ENCODE peak calls at places on chromosomes 13 and 19, in nine cellular contexts. S is OCI-M1; Z is activated CD4-positive, alpha-beta T cell treated with anti-CD3 and anti-CD28 coated beads for 48 hours; C is COR-L47; W is SHP77; R is AG04449; U is lung; L is myocyte; V is effector CD4-positive, alpha-beta T cell. G is an unnamed sample.

GRCh38 chr19:11096210-11096841 is 7.1 kb downstream of the LDLR start:
- DNase-seq in C (no peak), R (no peak), L (peak; percentile 36), S (peak; percentile 46), U (no peak), V (no peak), W (no peak), Z (peak; percentile 47), G (no peak)

GRCh38 chr19:46218160-46218559 is 11.4 kb upstream of the IGFL1 start:
- DNase-seq in W (no peak), V (no peak), U (no peak), Z (peak; percentile 57), L (peak; percentile 70), S (peak; percentile 68), R (no peak), C (no peak), G (no peak)

GRCh38 chr19:51607920-51608562 is 22.2 kb downstream of the SIGLEC5 start:
- DNase-seq in C (no peak), W (no peak), R (no peak), U (peak; percentile 83), V (no peak), S (peak; percentile 96), L (peak; percentile 79), Z (peak; percentile 84), G (peak; percentile 26)

GRCh38 chr19:30423481-30423880 is 51.3 kb downstream of the ZNF536 start:
- DNase-seq in S (no peak), Z (no peak), V (no peak), L (no peak), U (peak; percentile 1), C (no peak), R (no peak), W (no peak), G (no peak)

GRCh38 chr19:43880483-43880882 is 53.4 kb downstream of the ZNF283 start:
- DNase-seq in U (no peak), L (no peak), Z (no peak), W (no peak), C (no peak), V (no peak), R (no peak), S (no peak), G (no peak)

GRCh38 chr13:95253033-95253432 is 48.2 kb downstream of the ABCC4 start:
- DNase-seq in Z (no peak), U (no peak), W (no peak), R (no peak), V (no peak), S (no peak), C (no peak), L (no peak), G (no peak)

GRCh38 chr19:48308695-48309586 is 16.4 kb upstream of the EMP3 start:
- DNase-seq in W (peak; percentile 33), L (peak; percentile 69), R (no peak), V (no peak), S (peak; percentile 55), U (no peak), C (no peak), Z (no peak), G (no peak)

GRCh38 chr19:35754365-35755139 is 2.3 kb downstream of the HSPB6 start:
- DNase-seq in U (no peak), W (no peak), Z (no peak), V (no peak), R (no peak), S (no peak), L (no peak), C (no peak), G (no peak)

GRCh38 chr13:97279913-97280312 is 57.8 kb downstream of the MBNL2 start:
- DNase-seq in L (no peak), W (no peak), S (no peak), Z (no peak), U (no peak), R (no peak), V (no peak), C (no peak), G (no peak)

GRCh38 chr19:14167013-14167593 is 30.7 kb upstream of the ASF1B start:
- DNase-seq in C (no peak), W (no peak), L (no peak), Z (no peak), S (peak; percentile 42), U (no peak), V (no peak), R (no peak), G (no peak)

G was measured in T follicular helper cell.